ENCODE peak calls at places on chromosome 5, in six cellular contexts. L is right atrium auricular region, J is upper lobe of right lung, N is pancreas, K is neural progenitor cell, H is lower lobe of right lung. X is an unnamed sample. For H3K4me1, the result is how much of the 10 kb centered on the place peaks cover.

GRCh38 chr5:57499262-57500050 is 16.8 kb upstream of the ACTBL2 start:
- DNase-seq in K (peak), L (no peak), N (no peak), H (no peak), J (no peak), X (peak)

GRCh38 chr5:123365163-123365562 is 58.0 kb downstream of the CEP120 start:
- DNase-seq in J (no peak), N (no peak), K (no peak), L (no peak), H (no peak), X (no peak)

GRCh38 chr5:86570427-86571083 is 47.2 kb upstream of the COX7C start:
- DNase-seq in H (no peak), N (no peak), K (no peak), L (no peak), J (no peak), X (peak)

GRCh38 chr5:38105231-38105570 is 153.2 kb upstream of the EGFLAM start:
- DNase-seq in N (no peak), K (no peak), H (no peak), L (no peak), J (no peak), X (no peak)

GRCh38 chr5:154546719-154547118 is 68.7 kb upstream of the HAND1 start:
- DNase-seq in K (no peak), L (peak), N (no peak), H (no peak), J (no peak), X (no peak)

GRCh38 chr5:131423056-131423455 is 159.2 kb downstream of the CDC42SE2 start:
- DNase-seq in L (no peak), N (no peak), J (no peak), K (peak), H (no peak), X (no peak)

GRCh38 chr5:141778211-141778610 is 96.2 kb upstream of the ARAP3 start:
- DNase-seq in H (no peak), N (no peak), K (no peak), L (no peak), J (no peak), X (no peak)

GRCh38 chr5:37767961-37768360 is 71.9 kb downstream of the GDNF start:
- DNase-seq in N (no peak), H (no peak), J (no peak), L (no peak), K (no peak), X (no peak)

GRCh38 chr5:42944989-42945388 is 95.1 kb downstream of the ANXA2R start:
- DNase-seq in L (no peak), K (no peak), N (no peak), H (no peak), J (no peak), X (no peak)

GRCh38 chr5:73552642-73553041 is 12.8 kb downstream of the ANKRA2 start:
- DNase-seq in H (no peak), L (no peak), J (no peak), N (no peak), K (no peak), X (no peak)

GRCh38 chr5:1545798-1546355 is 22.1 kb upstream of the LPCAT1 start:
- DNase-seq in H (peak), J (peak), N (no peak), K (no peak), L (peak), X (no peak)

DNA sequence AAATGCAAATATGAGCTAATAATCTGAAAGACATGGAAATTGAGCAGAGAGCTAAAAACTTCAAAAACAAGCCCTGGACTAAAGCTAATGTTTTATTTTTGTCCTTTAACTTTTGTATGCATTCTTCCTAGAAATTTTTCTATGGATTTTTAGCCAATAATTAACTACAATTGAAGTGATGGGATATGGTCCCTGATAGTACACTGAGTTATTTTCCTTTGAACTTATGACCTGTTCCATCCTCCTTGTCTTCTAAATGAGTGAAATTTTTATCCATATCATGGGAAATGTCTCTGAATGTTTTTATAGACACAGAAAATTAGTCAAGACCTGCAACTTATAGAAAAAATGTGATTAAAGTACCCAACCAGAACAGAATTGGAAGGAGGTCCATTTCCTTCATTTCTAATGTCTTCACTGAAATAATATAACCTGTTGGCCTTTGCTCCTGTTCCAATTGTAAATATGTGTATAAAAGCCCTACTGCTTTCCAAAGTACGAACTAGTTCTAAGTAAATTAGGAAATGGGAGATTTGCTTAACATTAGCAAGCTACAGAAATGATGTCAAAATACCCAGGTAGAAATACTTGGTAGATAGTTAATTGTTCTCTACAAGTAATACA is 11.3 kb upstream of the ERAP2 start:
- DNase-seq in N (no peak), K (no peak), J (no peak), L (no peak), H (no peak), X (no peak)
- H3K4me1 ChIP-seq in N (under half), K (under half), J (under half), L (under half), H (under half), X (under half)

GRCh38 chr5:78507531-78507930 is 141.0 kb downstream of the LHFPL2 start:
- DNase-seq in H (no peak), K (no peak), L (no peak), J (no peak), N (no peak), X (no peak)

GRCh38 chr5:78508231-78508765 is 140.3 kb downstream of the LHFPL2 start:
- DNase-seq in H (no peak), K (no peak), J (no peak), L (no peak), N (peak), X (no peak)

GRCh38 chr5:78504726-78505431 is 143.7 kb downstream of the LHFPL2 start:
- DNase-seq in J (no peak), N (peak), H (peak), L (peak), K (no peak), X (peak)

GRCh38 chr5:78505860-78506259 is 142.7 kb downstream of the LHFPL2 start:
- DNase-seq in J (no peak), H (no peak), N (no peak), K (no peak), L (no peak), X (no peak)

DNA sequence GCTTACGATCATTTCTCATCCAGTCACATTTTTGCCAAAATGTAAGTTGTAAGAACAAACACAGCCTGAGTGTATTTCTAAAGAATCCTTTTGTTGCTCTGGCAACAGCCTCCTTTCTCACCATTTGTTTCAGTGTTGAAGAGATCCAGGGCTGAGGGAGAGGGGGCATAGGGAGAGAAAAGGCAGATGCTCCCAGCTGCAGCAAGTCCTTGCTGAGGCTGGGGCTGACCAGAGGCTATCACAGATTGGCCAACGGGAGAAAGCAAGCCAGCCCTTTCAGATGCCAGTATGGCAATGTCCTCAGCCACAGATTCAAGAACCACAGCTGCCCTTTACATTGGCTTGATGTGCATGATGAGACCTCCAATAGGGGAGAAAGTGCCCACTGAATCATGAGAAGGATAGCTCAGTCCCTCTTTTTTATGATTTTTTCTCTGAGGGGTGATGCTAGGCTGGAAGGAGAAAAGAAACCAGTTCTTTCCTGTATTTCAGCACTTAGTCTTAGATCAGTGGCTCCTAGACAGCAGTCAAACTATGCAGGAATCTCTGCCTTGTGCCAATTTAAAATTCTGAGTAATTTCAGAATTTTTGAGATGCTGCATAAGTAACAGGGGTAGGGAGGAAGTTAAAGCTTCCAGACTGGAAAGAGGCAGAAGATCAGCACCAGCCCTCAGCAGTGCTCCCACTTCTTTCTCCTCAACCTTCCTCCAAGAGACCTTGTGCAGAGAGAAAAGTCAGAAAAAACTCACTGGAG is 142.1 kb downstream of the LHFPL2 start:
- DNase-seq in H (no peak), J (no peak), K (peak), L (no peak), N (no peak), X (no peak)
- H3K4me1 ChIP-seq in H (half or more), J (under half), K (under half), L (half or more), N (under half), X (under half)

GRCh38 chr5:139272471-139273321 is 20.8 kb upstream of the MATR3 start:
- DNase-seq in K (no peak), N (no peak), L (no peak), J (no peak), H (no peak), X (no peak)

GRCh38 chr5:139275536-139276297 is 17.8 kb upstream of the MATR3 start:
- DNase-seq in N (no peak), L (no peak), H (no peak), J (no peak), K (peak), X (no peak)

GRCh38 chr5:139271201-139272027 is 22.1 kb upstream of the MATR3 start:
- DNase-seq in H (no peak), K (no peak), L (no peak), N (no peak), J (no peak), X (no peak)

GRCh38 chr5:139273572-139274264 is 19.8 kb upstream of the MATR3 start:
- DNase-seq in L (peak), K (peak), N (peak), J (peak), H (peak), X (peak)

GRCh38 chr5:139273322-139273571 is 20.3 kb upstream of the MATR3 start:
- DNase-seq in J (no peak), H (no peak), K (peak), N (no peak), L (no peak), X (no peak)
- H3K4me1 ChIP-seq in J (under half), H (under half), K (under half), N (under half), L (under half), X (under half)

DNA sequence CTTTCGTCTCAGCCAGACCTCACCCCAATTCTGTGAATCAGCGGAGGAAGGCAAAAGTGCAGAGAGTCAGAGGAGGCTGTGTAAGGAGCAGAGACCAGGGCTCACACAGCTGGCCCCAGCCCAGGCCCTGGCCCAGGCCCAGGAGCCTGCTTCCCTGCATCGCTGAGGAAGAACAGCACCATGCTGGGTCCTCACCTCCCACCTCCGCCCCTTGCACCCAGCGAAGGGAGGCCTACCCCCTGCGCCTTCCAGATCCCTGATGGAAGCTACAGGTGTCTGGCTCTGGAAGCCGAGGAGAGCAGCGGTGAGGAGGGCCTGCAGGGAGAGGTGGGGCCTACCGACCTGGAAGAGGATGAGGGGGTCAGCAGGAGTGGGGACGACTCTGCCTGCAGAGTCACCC is 22.3 kb upstream of the SYNPO start:
- DNase-seq in L (no peak), N (no peak), H (no peak), J (no peak), K (no peak), X (peak)
- H3K4me1 ChIP-seq in L (half or more), N (half or more), H (half or more), J (half or more), K (under half), X (half or more)

DNA sequence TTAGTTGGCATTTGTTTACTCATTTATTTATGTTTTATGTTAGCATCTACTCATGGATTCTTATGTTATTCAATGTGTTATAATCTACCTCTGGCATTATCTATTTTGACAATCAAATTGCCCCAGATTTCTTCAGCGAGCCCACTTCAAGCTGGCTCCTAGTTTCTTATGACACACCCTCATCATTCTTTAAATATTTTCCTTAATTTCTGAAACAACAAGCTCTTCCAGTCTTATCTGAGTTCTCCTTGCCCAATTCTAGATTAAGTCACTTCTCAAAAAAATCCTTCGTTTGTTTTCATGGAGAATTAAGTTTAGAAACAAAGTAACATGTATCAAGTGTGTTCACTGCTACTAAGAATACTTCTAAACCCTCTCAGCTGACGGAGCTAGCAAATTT is 229.8 kb downstream of the SEMA5A start:
- DNase-seq in K (no peak), J (no peak), L (no peak), H (no peak), N (no peak), X (no peak)
- H3K4me1 ChIP-seq in K (under half), J (under half), L (under half), H (under half), N (under half), X (under half)

X was measured in right cardiac atrium.